ENCODE peak calls at places on chromosomes 13 and 19, in four cellular contexts. P is ascending aorta, Q is MM.1S, Z is psoas muscle. H is an unnamed sample.

GRCh38 chr13:27117158-27117557 is 54.5 kb downstream of the USP12 start:
- DNase-seq in P (no peak), Q (no peak), Z (no peak), H (no peak)

GRCh38 chr19:55333870-55334269 is 5.8 kb upstream of the KMT5C start:
- DNase-seq in P (no peak), Q (no peak), Z (no peak), H (no peak)

GRCh38 chr13:114096031-114096485 is 36.4 kb downstream of the RASA3 start:
- DNase-seq in P (peak), Q (no peak), Z (peak), H (peak)

GRCh38 chr13:73142091-73142490 is 83.3 kb downstream of the KLF5 start:
- DNase-seq in P (no peak), Q (no peak), Z (no peak), H (no peak)

GRCh38 chr13:75749407-75749806 is 113.3 kb downstream of the LMO7 start:
- DNase-seq in P (peak), Q (no peak), Z (peak), H (no peak)

GRCh38 chr19:41554902-41555301 is 21.1 kb upstream of the CEACAM21 start:
- DNase-seq in P (no peak), Q (peak), Z (no peak), H (peak)

GRCh38 chr13:50149143-50149703 is 134.0 kb downstream of the KCNRG start:
- DNase-seq in P (no peak), Q (no peak), Z (no peak), H (no peak)

GRCh38 chr19:7461841-7462629 is 26.8 kb downstream of the PEX11G start:
- DNase-seq in P (no peak), Q (no peak), Z (no peak), H (no peak)

GRCh38 chr13:47397739-47398138 is 500.9 kb upstream of the HTR2A start:
- DNase-seq in P (no peak), Q (no peak), Z (no peak), H (no peak)

GRCh38 chr19:2962018-2962670 is 15.2 kb upstream of the TLE6 start:
- DNase-seq in P (peak), Q (peak), Z (no peak), H (peak)

GRCh38 chr19:45496349-45496953 is 396 bp downstream of the RTN2 start:
- DNase-seq in P (no peak), Q (peak), Z (peak), H (no peak)

GRCh38 chr19:5926641-5927438 is 12.8 kb downstream of the CAPS start:
- DNase-seq in P (peak), Q (no peak), Z (peak), H (peak)

GRCh38 chr19:13882841-13883240 is 5.9 kb downstream of the NANOS3 start:
- DNase-seq in P (no peak), Q (no peak), Z (no peak), H (no peak)

GRCh38 chr13:37715606-37716015 is 117.0 kb upstream of the POSTN start:
- DNase-seq in P (peak), Q (no peak), Z (no peak), H (no peak)

GRCh38 chr13:74218291-74218690 is 84.1 kb upstream of the KLF12 start:
- DNase-seq in P (no peak), Q (no peak), Z (no peak), H (no peak)

GRCh38 chr19:19860756-19861390 is 4.8 kb upstream of the ZNF253 start:
- DNase-seq in P (no peak), Q (peak), Z (no peak), H (no peak)

GRCh38 chr19:19865750-19866598 is at the start of gene ZNF253:
- DNase-seq in P (peak), Q (peak), Z (peak), H (peak)

GRCh38 chr19:19871932-19872331 is 6.2 kb downstream of the ZNF253 start:
- DNase-seq in P (no peak), Q (no peak), Z (no peak), H (no peak)

GRCh38 chr19:19866599-19867248 is 1.0 kb downstream of the ZNF253 start:
- DNase-seq in P (no peak), Q (peak), Z (peak), H (no peak)
- H3K4me3 ChIP-seq in P (peak), Q (peak), Z (peak), H (peak)

GRCh38 chr19:16368385-16369305 is 44.0 kb downstream of the KLF2 start:
- DNase-seq in P (no peak), Q (no peak), Z (peak), H (no peak)

GRCh38 chr19:16366056-16366432 is 41.4 kb downstream of the KLF2 start:
- DNase-seq in P (no peak), Q (no peak), Z (peak), H (no peak)

GRCh38 chr19:16367269-16367683 is 42.6 kb downstream of the KLF2 start:
- DNase-seq in P (no peak), Q (peak), Z (peak), H (no peak)

GRCh38 chr19:16365300-16365996 is 40.8 kb downstream of the KLF2 start:
- DNase-seq in P (no peak), Q (no peak), Z (peak), H (no peak)

DNA sequence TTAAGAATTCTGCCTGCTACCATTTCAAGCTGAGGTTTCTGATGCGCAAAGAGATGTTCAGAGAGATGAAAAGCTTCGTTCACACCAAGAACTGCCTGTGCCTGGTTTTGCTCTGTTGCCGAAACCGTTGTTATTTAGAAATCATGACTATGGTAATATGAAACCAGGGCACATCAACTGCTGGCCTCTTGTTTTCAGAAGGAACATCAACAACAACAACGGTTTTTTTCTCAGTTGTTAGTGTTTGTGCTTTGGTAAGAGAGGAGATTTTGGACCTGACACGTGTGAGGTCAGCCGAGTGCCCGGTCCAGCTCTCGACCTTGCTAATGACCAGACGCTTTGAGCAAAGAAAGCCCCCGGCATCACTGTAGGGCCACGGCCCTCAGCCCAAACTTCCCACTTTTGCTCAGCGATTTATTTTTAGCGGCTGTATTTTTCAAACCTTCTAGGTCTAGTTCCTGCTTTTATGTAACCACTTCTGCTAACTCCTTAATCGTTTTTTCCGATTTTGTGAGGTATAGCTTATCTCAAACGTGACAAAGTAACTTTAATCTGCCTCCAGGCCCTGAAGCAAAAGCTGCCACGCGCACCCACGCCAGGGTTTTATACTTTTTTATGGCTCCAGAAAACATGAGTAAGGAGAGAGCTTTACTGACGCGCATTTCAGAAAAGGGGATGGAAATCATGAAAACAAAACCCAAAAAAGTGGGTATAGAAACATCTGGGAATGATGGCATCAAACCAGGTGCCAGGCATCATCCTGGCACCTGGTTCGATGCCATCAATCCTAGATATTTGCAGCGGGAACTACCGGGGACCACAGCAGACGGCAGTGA is 42.0 kb downstream of the KLF2 start:
- DNase-seq in P (no peak), Q (peak), Z (peak), H (no peak)
- H3K4me3 ChIP-seq in P (no peak), Q (peak), Z (peak), H (no peak)

DNA sequence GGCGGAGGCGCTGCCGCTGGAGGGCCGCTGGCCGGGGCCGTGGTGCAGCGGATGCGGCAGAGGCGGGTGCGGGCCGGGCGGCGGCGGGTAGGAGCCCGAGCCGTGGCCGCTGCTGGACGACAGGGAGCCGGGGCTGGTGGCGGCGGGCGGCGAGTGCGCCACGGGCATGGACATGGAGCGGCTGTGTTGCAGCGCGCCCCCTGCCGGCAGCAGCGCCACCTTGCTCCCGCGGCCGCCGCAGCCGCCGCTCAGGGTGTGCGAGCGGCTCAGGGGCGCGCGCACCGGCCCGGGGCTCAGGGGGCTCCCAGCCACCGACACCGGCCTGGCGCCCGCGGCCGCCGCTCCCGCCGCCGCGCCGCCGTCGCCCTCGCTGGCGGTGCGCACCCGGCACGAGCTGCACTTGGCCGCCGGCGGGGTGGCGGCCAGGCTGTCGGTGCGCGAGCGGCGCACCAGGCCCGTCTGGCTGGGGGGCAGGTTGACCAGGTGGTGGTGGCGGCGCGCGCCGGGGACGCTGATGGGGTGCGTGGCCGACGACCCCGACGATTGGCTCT is 1.7 kb downstream of the IRS2 start:
- DNase-seq in P (peak), Q (no peak), Z (peak), H (no peak)
- H3K4me3 ChIP-seq in P (peak), Q (no peak), Z (peak), H (peak)

GRCh38 chr19:39498262-39499081 is at the start of gene DLL3:
- DNase-seq in P (no peak), Q (no peak), Z (no peak), H (no peak)
- H3K4me3 ChIP-seq in P (no peak), Q (peak), Z (peak), H (peak)

GRCh38 chr19:1261863-1262686 is 7.1 kb upstream of the CIRBP start:
- DNase-seq in P (peak), Q (no peak), Z (peak), H (no peak)
- H3K4me3 ChIP-seq in P (peak), Q (peak), Z (peak), H (peak)